ENCODE peak calls at places on chromosomes 5 and 9, in ten cellular contexts. O is activated naive CD4-positive, alpha-beta T cell treated with anti-CD3 and anti-CD28 coated beads, Interleukin-2, amount 10 ng/mL, durations not matched to agents 7 days and 5 days; V is Daoy; X is activated T-helper 9 cell treated with anti-CD3 and anti-CD28 coated beads, Interleukin-2, amount 50 U/mL, for 16 hours; R is activated CD4-positive, alpha-beta T cell treated with anti-CD3 and anti-CD28 coated beads, Interleukin-2, amount 50 U/mL, for 1 hour; C is Ammon's horn; W is fibroblast of villous mesenchyme; A is activated T-helper 2 cell treated with anti-CD3 and anti-CD28 coated beads, Interferon-gamma antibody, Interleukin-2, Interleukin-4, amounts not matched to agents 10 μg/mL and 5 μg/mL and 100 μg/mL, durations not matched to agents 14 hours and 24 hours and 36 hours; B is stimulated activated CD4-positive, alpha-beta T cell treated with anti-CD3 and anti-CD28 coated beads, Interleukin-12 subunit alpha, Interleukin-12 subunit beta, amount 100 ng/mL, for 4 hours; S is nephron progenitor cell. Z is an unnamed sample.

GRCh38 chr9:72932669-72933068 is 20.2 kb downstream of the ALDH1A1 start:
- DNase-seq in A (no peak), C (no peak), R (no peak), B (no peak), V (no peak), S (no peak), O (no peak), W (peak), X (no peak), Z (no peak)

GRCh38 chr5:40587284-40587882 is 92.3 kb upstream of the PTGER4 start:
- DNase-seq in A (no peak), R (no peak), V (no peak), X (no peak), B (no peak), C (no peak), O (no peak), S (no peak), W (no peak), Z (no peak)

GRCh38 chr5:176730815-176731475 is 79.4 kb upstream of the UNC5A start:
- DNase-seq in A (no peak), V (no peak), C (peak), R (no peak), B (no peak), X (no peak), O (no peak), W (no peak), S (no peak), Z (peak)

GRCh38 chr5:156326718-156327259 is at the start of gene SGCD:
- DNase-seq in C (peak), S (peak), R (no peak), V (peak), O (no peak), B (no peak), X (no peak), A (no peak), W (peak), Z (no peak)

GRCh38 chr9:136713555-136713949 is 1.2 kb downstream of the DIPK1B start:
- DNase-seq in C (no peak), O (no peak), S (no peak), B (no peak), R (no peak), A (no peak), W (no peak), V (no peak), X (no peak), Z (no peak)

GRCh38 chr5:149757186-149757950 is 27.3 kb downstream of the PPARGC1B start:
- DNase-seq in A (no peak), C (no peak), S (no peak), X (no peak), V (no peak), R (no peak), O (no peak), B (no peak), W (no peak), Z (peak)

GRCh38 chr9:133690111-133690561 is 48.0 kb downstream of the SARDH start:
- DNase-seq in A (no peak), S (no peak), W (peak), X (no peak), V (no peak), O (no peak), C (no peak), B (no peak), R (no peak), Z (peak)

GRCh38 chr9:63859475-63860215 is 1425.4 kb downstream of the FOXD4L5 start:
- DNase-seq in W (peak), S (no peak), X (peak), C (no peak), V (peak), R (peak), O (no peak), B (no peak), A (no peak), Z (peak)